ENCODE peak calls at places on chromosomes 5 and 9, in five cellular contexts. X is H1, O is stromal cell of bone marrow, J is nephron progenitor cell, I is T-cell. Q is an unnamed sample.
A peak's percentile ranks its signal among the peaks of the same experiment; 100 is the strongest.

GRCh38 chr5:15183520-15183919 is 311.9 kb upstream of the ANKH start:
- DNase-seq in I (no peak), O (no peak), X (no peak), J (no peak), Q (no peak)

GRCh38 chr9:125089331-125089730 is 54.0 kb downstream of the SCAI start:
- DNase-seq in X (no peak), J (no peak), O (no peak), I (no peak), Q (no peak)

GRCh38 chr9:130914417-130915095 is 17.9 kb upstream of the QRFP start:
- DNase-seq in O (no peak), X (peak; percentile 55), I (no peak), J (no peak), Q (no peak)

GRCh38 chr5:5140051-5141010 is at the start of gene ADAMTS16:
- DNase-seq in X (peak; percentile 78), I (no peak), J (peak; percentile 72), O (no peak), Q (peak; percentile 71)

GRCh38 chr9:23382418-23382817 is 443.6 kb downstream of the ELAVL2 start:
- DNase-seq in J (no peak), X (no peak), O (no peak), I (no peak), Q (no peak)

GRCh38 chr5:6712136-6712581 is 1.1 kb upstream of the TENT4A start:
- DNase-seq in J (peak; percentile 61), O (no peak), X (peak; percentile 71), I (no peak), Q (peak; percentile 75)

GRCh38 chr5:169870221-169870620 is 110.1 kb downstream of the INSYN2B start:
- DNase-seq in J (no peak), I (no peak), O (no peak), X (no peak), Q (no peak)

GRCh38 chr9:87464110-87464991 is 33.3 kb upstream of the DAPK1 start:
- DNase-seq in X (no peak), J (no peak), I (no peak), O (peak; percentile 41), Q (no peak)

GRCh38 chr5:139407517-139407916 is 3.6 kb upstream of the SPATA24 start:
- DNase-seq in J (no peak), I (no peak), O (no peak), X (no peak), Q (no peak)

GRCh38 chr9:35594471-35594870 is 10.6 kb upstream of the TESK1 start:
- DNase-seq in J (no peak), X (no peak), O (no peak), I (no peak), Q (no peak)

GRCh38 chr5:77204967-77205366 is 5.5 kb upstream of the PDE8B start:
- DNase-seq in X (no peak), I (no peak), J (no peak), O (no peak), Q (no peak)

GRCh38 chr5:96214442-96215197 is 218.4 kb downstream of the PCSK1 start:
- DNase-seq in X (no peak), I (no peak), O (no peak), J (no peak), Q (no peak)

Q was measured in ecto neural progenitor cell.